ENCODE peak calls at places on chromosomes 4 and X, in nine cellular contexts. T is choroid plexus epithelial cell, S is LNCaP clone FGC, B is anterior cingulate cortex, O is HEK293T, J is ELR, C is tibial artery, E is NCI-H1105 treated with DMSO at 0.1 percent for 48 hours, I is H7. Z is an unnamed sample.

GRCh38 chr4:21827575-21827974 is 121.0 kb downstream of the KCNIP4 start:
- DNase-seq in J (peak), B (no peak), C (no peak), O (no peak), I (no peak), E (no peak), T (peak), S (no peak), Z (no peak)

GRCh38 chrX:12798601-12799000 is 7.4 kb downstream of the PRPS2 start:
- DNase-seq in S (no peak), J (peak), E (no peak), T (peak), C (no peak), O (no peak), B (no peak), I (no peak), Z (no peak)

GRCh38 chr4:51831133-51831532 is 11.8 kb upstream of the DCUN1D4 start:
- DNase-seq in B (peak), T (peak), S (peak), C (peak), E (peak), O (peak), I (peak), J (peak), Z (peak)

GRCh38 chr4:78910612-78911011 is 28.6 kb downstream of the PAQR3 start:
- DNase-seq in J (no peak), I (no peak), T (no peak), O (no peak), S (no peak), C (no peak), E (no peak), B (no peak), Z (no peak)

GRCh38 chr4:7759221-7759620 is 180.4 kb downstream of the AFAP1 start:
- DNase-seq in T (no peak), S (no peak), E (no peak), C (no peak), O (no peak), B (no peak), I (no peak), J (no peak), Z (no peak)

GRCh38 chrX:31314921-31315320 is 243.1 kb upstream of the FTHL17 start:
- DNase-seq in S (no peak), T (peak), C (no peak), E (no peak), J (no peak), B (no peak), I (no peak), O (no peak), Z (no peak)

GRCh38 chr4:149706942-149707341 is 108.7 kb downstream of the IQCM start:
- DNase-seq in T (peak), B (no peak), J (peak), I (no peak), O (no peak), C (no peak), E (no peak), S (no peak), Z (no peak)

GRCh38 chr4:109701566-109702399 is 1.5 kb downstream of the CASP6 start:
- DNase-seq in B (no peak), O (peak), T (peak), J (peak), E (peak), C (no peak), S (no peak), I (peak), Z (peak)

GRCh38 chrX:110180928-110181310 is 137.0 kb downstream of the AMMECR1 start:
- DNase-seq in I (no peak), S (no peak), O (no peak), E (no peak), C (no peak), B (no peak), J (peak), T (peak), Z (peak)

GRCh38 chrX:31038585-31039326 is 33.1 kb downstream of the FTHL17 start:
- DNase-seq in B (no peak), J (peak), I (peak), S (no peak), O (peak), E (no peak), C (peak), T (peak), Z (peak)

GRCh38 chrX:146435472-146435871 is 374.1 kb upstream of the CXorf51B start:
- DNase-seq in B (no peak), O (no peak), C (no peak), S (no peak), J (no peak), T (no peak), I (no peak), E (no peak), Z (no peak)

GRCh38 chr4:186304816-186305520 is 39.0 kb downstream of the F11 start:
- DNase-seq in B (no peak), T (no peak), C (no peak), E (no peak), S (no peak), O (no peak), J (no peak), I (no peak), Z (no peak)

GRCh38 chr4:172691552-172691951 is 477.1 kb upstream of the GALNT7 start:
- DNase-seq in S (no peak), J (no peak), B (no peak), E (no peak), T (no peak), C (no peak), O (no peak), I (no peak), Z (no peak)

GRCh38 chrX:41589634-41590270 is 99.0 kb upstream of the GPR34 start:
- DNase-seq in O (no peak), B (no peak), S (no peak), T (peak), I (no peak), J (no peak), C (no peak), E (no peak), Z (no peak)

GRCh38 chrX:120840826-120841225 is 34.8 kb downstream of the CT47B1 start:
- DNase-seq in E (no peak), B (no peak), J (peak), T (peak), S (no peak), O (no peak), C (no peak), I (no peak), Z (peak)

GRCh38 chr4:147620315-147620714 is 3.1 kb downstream of the TMEM184C start:
- DNase-seq in E (no peak), O (no peak), J (no peak), B (no peak), I (no peak), C (no peak), T (no peak), S (no peak), Z (no peak)